ENCODE peak calls at places on chromosome 15, in seven cellular contexts. One of them, this sample, is unnamed.

GRCh38 chr15:41585140-41586047 is 26.4 kb downstream of the TYRO3 start:
- DNase-seq in lung: peak; percentile 56
- DNase-seq in H9: peak; percentile 53
- DNase-seq in AG04450: no peak
- DNase-seq in lower leg skin: no peak
- DNase-seq in left lung: peak; percentile 84
- DNase-seq in coronary artery: no peak
- DNase-seq in this sample: no peak

GRCh38 chr15:78828930-78829329 is 17.7 kb upstream of the ADAMTS7 start:
- DNase-seq in lung: no peak
- DNase-seq in H9: no peak
- DNase-seq in AG04450: no peak
- DNase-seq in lower leg skin: no peak
- DNase-seq in left lung: no peak
- DNase-seq in coronary artery: no peak
- DNase-seq in this sample: no peak

GRCh38 chr15:42736178-42736792 is 643 bp downstream of the CDAN1 start:
- DNase-seq in lung: no peak
- DNase-seq in H9: no peak
- DNase-seq in AG04450: no peak
- DNase-seq in lower leg skin: no peak
- DNase-seq in left lung: no peak
- DNase-seq in coronary artery: no peak
- DNase-seq in this sample: no peak

GRCh38 chr15:42549052-42549491 is 434 bp downstream of the HAUS2 start:
- DNase-seq in lung: peak; percentile 32
- DNase-seq in H9: no peak
- DNase-seq in AG04450: no peak
- DNase-seq in lower leg skin: no peak
- DNase-seq in left lung: no peak
- DNase-seq in coronary artery: no peak
- DNase-seq in this sample: no peak

GRCh38 chr15:82533801-82534200 is 6.5 kb downstream of the RPS17 start:
- DNase-seq in lung: no peak
- DNase-seq in H9: peak; percentile 25
- DNase-seq in AG04450: no peak
- DNase-seq in lower leg skin: no peak
- DNase-seq in left lung: no peak
- DNase-seq in coronary artery: no peak
- DNase-seq in this sample: no peak

GRCh38 chr15:68080783-68081182 is 26.7 kb downstream of the PIAS1 start:
- DNase-seq in lung: no peak
- DNase-seq in H9: no peak
- DNase-seq in AG04450: no peak
- DNase-seq in lower leg skin: no peak
- DNase-seq in left lung: no peak
- DNase-seq in coronary artery: no peak
- DNase-seq in this sample: no peak

GRCh38 chr15:31325432-31325975 is 1.1 kb upstream of the KLF13 start:
- DNase-seq in lung: peak; percentile 71
- DNase-seq in H9: no peak
- DNase-seq in AG04450: no peak
- DNase-seq in lower leg skin: peak; percentile 72
- DNase-seq in left lung: peak; percentile 91
- DNase-seq in coronary artery: peak; percentile 85
- DNase-seq in this sample: no peak

GRCh38 chr15:89088605-89089315 is 504 bp downstream of the ABHD2 start:
- DNase-seq in lung: no peak
- DNase-seq in H9: no peak
- DNase-seq in AG04450: no peak
- DNase-seq in lower leg skin: no peak
- DNase-seq in left lung: peak; percentile 85
- DNase-seq in coronary artery: no peak
- DNase-seq in this sample: peak; percentile 72

GRCh38 chr15:65082303-65082958 is 5.9 kb downstream of the KBTBD13 start:
- DNase-seq in lung: no peak
- DNase-seq in H9: peak; percentile 70
- DNase-seq in AG04450: no peak
- DNase-seq in lower leg skin: no peak
- DNase-seq in left lung: no peak
- DNase-seq in coronary artery: no peak
- DNase-seq in this sample: no peak

GRCh38 chr15:57427367-57427821 is 51.1 kb downstream of the CGNL1 start:
- DNase-seq in lung: no peak
- DNase-seq in H9: peak; percentile 50
- DNase-seq in AG04450: no peak
- DNase-seq in lower leg skin: no peak
- DNase-seq in left lung: no peak
- DNase-seq in coronary artery: no peak
- DNase-seq in this sample: no peak

GRCh38 chr15:96343529-96344072 is 13.1 kb downstream of the NR2F2 start:
- DNase-seq in lung: no peak
- DNase-seq in H9: peak; percentile 54
- DNase-seq in AG04450: no peak
- DNase-seq in lower leg skin: no peak
- DNase-seq in left lung: no peak
- DNase-seq in coronary artery: peak; percentile 69
- DNase-seq in this sample: peak; percentile 66

GRCh38 chr15:90086868-90087268 is 15.4 kb downstream of the IDH2 start:
- DNase-seq in lung: no peak
- DNase-seq in H9: peak; percentile 63
- DNase-seq in AG04450: no peak
- DNase-seq in lower leg skin: no peak
- DNase-seq in left lung: no peak
- DNase-seq in coronary artery: no peak
- DNase-seq in this sample: no peak

GRCh38 chr15:98755781-98756180 is 107.4 kb downstream of the IGF1R start:
- DNase-seq in lung: no peak
- DNase-seq in H9: no peak
- DNase-seq in AG04450: no peak
- DNase-seq in lower leg skin: no peak
- DNase-seq in left lung: no peak
- DNase-seq in coronary artery: no peak
- DNase-seq in this sample: no peak

GRCh38 chr15:65618575-65619109 is 3.1 kb upstream of the SLC24A1 start:
- DNase-seq in lung: no peak
- DNase-seq in H9: no peak
- DNase-seq in AG04450: no peak
- DNase-seq in lower leg skin: no peak
- DNase-seq in left lung: no peak
- DNase-seq in coronary artery: no peak
- DNase-seq in this sample: no peak

GRCh38 chr15:64619880-64620839 is 155.2 kb downstream of the RBPMS2 start:
- DNase-seq in lung: no peak
- DNase-seq in H9: no peak
- DNase-seq in AG04450: no peak
- DNase-seq in lower leg skin: no peak
- DNase-seq in left lung: no peak
- DNase-seq in coronary artery: no peak
- DNase-seq in this sample: no peak

GRCh38 chr15:41634072-41634628 is 26.1 kb upstream of the MGA start:
- DNase-seq in lung: no peak
- DNase-seq in H9: no peak
- DNase-seq in AG04450: no peak
- DNase-seq in lower leg skin: no peak
- DNase-seq in left lung: no peak
- DNase-seq in coronary artery: no peak
- DNase-seq in this sample: no peak

GRCh38 chr15:56817266-56817665 is 84.0 kb upstream of the ZNF280D start:
- DNase-seq in lung: no peak
- DNase-seq in H9: no peak
- DNase-seq in AG04450: no peak
- DNase-seq in lower leg skin: no peak
- DNase-seq in left lung: no peak
- DNase-seq in coronary artery: no peak
- DNase-seq in this sample: no peak

GRCh38 chr15:74293021-74293810 is 57.1 kb downstream of the CCDC33 start:
- DNase-seq in lung: no peak
- DNase-seq in H9: no peak
- DNase-seq in AG04450: no peak
- DNase-seq in lower leg skin: no peak
- DNase-seq in left lung: peak; percentile 4
- DNase-seq in coronary artery: no peak
- DNase-seq in this sample: no peak

GRCh38 chr15:43410572-43411214 is 39.8 kb downstream of the TUBGCP4 start:
- DNase-seq in lung: no peak
- DNase-seq in H9: no peak
- DNase-seq in AG04450: no peak
- DNase-seq in lower leg skin: no peak
- DNase-seq in left lung: no peak
- DNase-seq in coronary artery: no peak
- DNase-seq in this sample: no peak

GRCh38 chr15:93087825-93088199 is 1.2 kb downstream of the RGMA start:
- DNase-seq in lung: peak; percentile 75
- DNase-seq in H9: peak; percentile 82
- DNase-seq in AG04450: no peak
- DNase-seq in lower leg skin: peak; percentile 85
- DNase-seq in left lung: no peak
- DNase-seq in coronary artery: no peak
- DNase-seq in this sample: no peak

GRCh38 chr15:31344824-31345605 is 18.4 kb downstream of the KLF13 start:
- DNase-seq in lung: no peak
- DNase-seq in H9: no peak
- DNase-seq in AG04450: no peak
- DNase-seq in lower leg skin: no peak
- DNase-seq in left lung: no peak
- DNase-seq in coronary artery: no peak
- DNase-seq in this sample: no peak

GRCh38 chr15:52337961-52338535 is 42.4 kb upstream of the MYO5C start:
- DNase-seq in lung: no peak
- DNase-seq in H9: no peak
- DNase-seq in AG04450: no peak
- DNase-seq in lower leg skin: no peak
- DNase-seq in left lung: no peak
- DNase-seq in coronary artery: no peak
- DNase-seq in this sample: no peak

GRCh38 chr15:65532738-65533051 is 2.4 kb downstream of the HACD3 start:
- DNase-seq in lung: no peak
- DNase-seq in H9: no peak
- DNase-seq in AG04450: peak; percentile 42
- DNase-seq in lower leg skin: no peak
- DNase-seq in left lung: no peak
- DNase-seq in coronary artery: no peak
- DNase-seq in this sample: no peak

GRCh38 chr15:73948396-73948795 is 22.1 kb downstream of the LOXL1 start:
- DNase-seq in lung: no peak
- DNase-seq in H9: no peak
- DNase-seq in AG04450: no peak
- DNase-seq in lower leg skin: no peak
- DNase-seq in left lung: peak; percentile 32
- DNase-seq in coronary artery: no peak
- DNase-seq in this sample: no peak

GRCh38 chr15:101039461-101039860 is 120.3 kb downstream of the LRRK1 start:
- DNase-seq in lung: no peak
- DNase-seq in H9: peak; percentile 2
- DNase-seq in AG04450: no peak
- DNase-seq in lower leg skin: no peak
- DNase-seq in left lung: no peak
- DNase-seq in coronary artery: no peak
- DNase-seq in this sample: no peak

GRCh38 chr15:70427120-70427519 is 329.4 kb upstream of the TLE3 start:
- DNase-seq in lung: no peak
- DNase-seq in H9: no peak
- DNase-seq in AG04450: no peak
- DNase-seq in lower leg skin: no peak
- DNase-seq in left lung: no peak
- DNase-seq in coronary artery: no peak
- DNase-seq in this sample: no peak
- TF ChIP-seq CTCF in lung: no peak
- TF ChIP-seq CTCF in H9: no peak
- TF ChIP-seq CTCF in AG04450: peak; percentile 36
- TF ChIP-seq CTCF in lower leg skin: no peak
- TF ChIP-seq CTCF in left lung: no peak
- TF ChIP-seq CTCF in coronary artery: no peak
- TF ChIP-seq CTCF in this sample: peak; percentile 33

GRCh38 chr15:45795487-45796069 is 160.7 kb downstream of the SQOR start:
- DNase-seq in lung: peak; percentile 38
- DNase-seq in H9: peak; percentile 63
- DNase-seq in AG04450: no peak
- DNase-seq in lower leg skin: no peak
- DNase-seq in left lung: no peak
- DNase-seq in coronary artery: no peak
- DNase-seq in this sample: no peak
- TF ChIP-seq CTCF in lung: peak; percentile 25
- TF ChIP-seq CTCF in H9: peak; percentile 88
- TF ChIP-seq CTCF in AG04450: peak; percentile 49
- TF ChIP-seq CTCF in lower leg skin: no peak
- TF ChIP-seq CTCF in left lung: peak; percentile 40
- TF ChIP-seq CTCF in coronary artery: peak; percentile 32
- TF ChIP-seq CTCF in this sample: peak; percentile 75

GRCh38 chr15:25739687-25740121 is 123.4 kb downstream of the ATP10A start:
- DNase-seq in lung: no peak
- DNase-seq in H9: peak; percentile 53
- DNase-seq in AG04450: peak; percentile 18
- DNase-seq in lower leg skin: no peak
- DNase-seq in left lung: no peak
- DNase-seq in coronary artery: no peak
- DNase-seq in this sample: no peak
- TF ChIP-seq CTCF in lung: no peak
- TF ChIP-seq CTCF in H9: peak; percentile 57
- TF ChIP-seq CTCF in AG04450: peak; percentile 61
- TF ChIP-seq CTCF in lower leg skin: no peak
- TF ChIP-seq CTCF in left lung: no peak
- TF ChIP-seq CTCF in coronary artery: peak; percentile 13
- TF ChIP-seq CTCF in this sample: peak; percentile 58

DNA sequence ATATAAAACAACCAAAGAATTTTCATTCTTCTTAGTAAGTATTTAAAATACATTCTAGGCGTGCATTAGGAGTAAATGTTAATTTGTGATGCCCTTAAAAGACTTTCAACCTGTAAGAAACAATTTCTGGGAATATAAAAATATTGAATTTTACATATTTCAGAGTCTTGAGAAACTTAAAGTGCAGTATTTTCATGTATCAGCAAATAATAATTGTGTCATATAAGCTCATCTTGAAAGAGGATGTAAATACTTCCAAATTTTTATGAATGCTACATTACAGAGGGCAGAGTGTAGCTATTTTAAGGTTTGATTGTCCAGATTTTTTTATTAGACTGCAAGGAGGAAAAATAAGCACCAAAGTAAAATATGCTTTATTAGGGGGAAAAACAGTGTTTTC is 207.1 kb downstream of the VPS13C start:
- DNase-seq in lung: no peak
- DNase-seq in H9: no peak
- DNase-seq in AG04450: no peak
- DNase-seq in lower leg skin: no peak
- DNase-seq in left lung: no peak
- DNase-seq in coronary artery: no peak
- DNase-seq in this sample: no peak
- TF ChIP-seq CTCF in lung: no peak
- TF ChIP-seq CTCF in H9: no peak
- TF ChIP-seq CTCF in AG04450: no peak
- TF ChIP-seq CTCF in lower leg skin: no peak
- TF ChIP-seq CTCF in left lung: no peak
- TF ChIP-seq CTCF in coronary artery: no peak
- TF ChIP-seq CTCF in this sample: no peak